ENCODE peak calls at places on chromosomes 5 and 9, in five cellular contexts. K is A549, O is upper lobe of left lung, I is breast epithelium, N is IMR-90. R is an unnamed sample.

GRCh38 chr9:137486141-137486490 is 27.0 kb upstream of the NSMF start:
- DNase-seq in K (no peak), O (peak), I (no peak), N (no peak), R (no peak)

GRCh38 chr9:13013976-13014375 is 239.2 kb downstream of the LURAP1L start:
- DNase-seq in K (no peak), O (no peak), I (no peak), N (peak), R (no peak)

GRCh38 chr9:38417003-38417965 is 7.0 kb downstream of the IGFBPL1 start:
- DNase-seq in K (peak), O (no peak), I (no peak), N (no peak), R (peak)

GRCh38 chr5:98581416-98581999 is 192.0 kb upstream of the RGMB start:
- DNase-seq in K (no peak), O (no peak), I (no peak), N (peak), R (no peak)

GRCh38 chr9:34559616-34560546 is 29.6 kb downstream of the CNTFR start:
- DNase-seq in K (peak), O (peak), I (no peak), N (peak), R (no peak)

GRCh38 chr5:27497491-27497890 is 459.1 kb upstream of the CDH9 start:
- DNase-seq in K (no peak), O (no peak), I (no peak), N (no peak), R (no peak)

GRCh38 chr5:103487822-103488493 is 74.6 kb downstream of the NUDT12 start:
- DNase-seq in K (no peak), O (no peak), I (no peak), N (no peak), R (no peak)

GRCh38 chr9:129456549-129457324 is 164.2 kb downstream of the C9orf50 start:
- DNase-seq in K (no peak), O (no peak), I (no peak), N (no peak), R (no peak)

GRCh38 chr5:141412853-141413539 is at the start of gene PCDHGA10:
- DNase-seq in K (no peak), O (peak), I (no peak), N (peak), R (no peak)

DNA sequence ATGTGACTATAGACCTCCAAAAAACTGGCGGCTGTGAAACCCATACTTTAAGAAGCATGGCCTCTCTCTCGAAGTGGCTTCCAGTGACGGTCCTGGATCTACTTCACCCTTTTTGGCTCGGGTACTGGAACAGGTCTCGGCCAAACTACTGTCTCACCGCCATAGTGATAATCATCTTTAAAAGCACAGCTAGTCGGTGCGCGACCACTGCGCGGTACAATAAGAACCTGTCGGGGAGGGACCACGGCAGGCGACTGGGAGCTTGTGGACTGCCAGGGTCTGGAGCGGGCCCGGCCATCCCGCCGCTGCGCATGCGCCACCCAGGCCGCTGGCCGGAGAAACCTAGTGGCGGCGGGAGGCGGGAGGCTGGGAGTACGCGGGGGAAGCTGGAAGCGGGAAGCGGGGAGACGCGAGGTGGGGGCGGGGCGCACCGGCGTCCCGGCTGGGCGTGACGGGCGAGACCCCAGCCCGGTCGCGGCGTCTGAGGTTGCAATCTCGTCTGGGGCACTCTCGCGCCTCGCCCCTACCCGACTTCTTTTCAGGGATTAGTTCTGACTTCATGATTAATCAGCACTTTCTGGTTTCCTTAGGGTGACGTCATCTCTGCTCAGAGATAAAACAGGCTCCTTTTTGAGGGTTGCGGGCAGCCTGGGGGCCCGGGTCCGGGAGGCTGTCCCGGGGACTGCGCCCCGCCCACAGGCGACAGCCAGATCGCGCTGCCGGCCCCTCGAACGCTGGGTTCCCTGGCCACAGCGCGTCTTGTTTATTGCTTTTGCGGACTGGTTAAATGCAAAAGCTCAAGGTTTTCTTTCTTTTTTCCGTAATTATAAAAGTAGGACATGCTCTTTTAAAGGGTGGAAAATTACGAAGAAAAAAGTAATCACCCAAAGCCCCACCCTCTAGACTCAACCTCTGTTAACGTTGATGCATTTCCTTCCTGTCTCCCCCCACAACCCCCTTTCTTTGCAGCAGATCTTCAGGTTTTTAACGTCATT is 266.8 kb downstream of the CWC27 start:
- DNase-seq in K (peak), O (peak), I (peak), N (peak), R (peak)
- TF ChIP-seq POLR2A in K (peak), O (peak), I (peak), N (peak), R (peak)

GRCh38 chr9:119961774-119962408 is 592.7 kb upstream of the BRINP1 start:
- DNase-seq in K (peak), O (peak), I (no peak), N (peak), R (no peak)

GRCh38 chr9:119959846-119960545 is 590.8 kb upstream of the BRINP1 start:
- DNase-seq in K (no peak), O (no peak), I (no peak), N (no peak), R (no peak)

GRCh38 chr9:119967867-119968535 is 598.8 kb upstream of the BRINP1 start:
- DNase-seq in K (no peak), O (no peak), I (no peak), N (no peak), R (no peak)

GRCh38 chr9:119963798-119964372 is 594.6 kb upstream of the BRINP1 start:
- DNase-seq in K (peak), O (peak), I (no peak), N (peak), R (no peak)

GRCh38 chr9:119963258-119963797 is 594.1 kb upstream of the BRINP1 start:
- DNase-seq in K (peak), O (no peak), I (no peak), N (peak), R (no peak)
- H3K27ac ChIP-seq in K (peak), O (peak), I (peak), N (peak), R (no peak)

GRCh38 chr9:18250051-18250450 is 223.9 kb upstream of the ADAMTSL1 start:
- DNase-seq in K (no peak), O (no peak), I (no peak), N (no peak), R (no peak)

GRCh38 chr9:18240213-18240612 is 233.7 kb upstream of the ADAMTSL1 start:
- DNase-seq in K (no peak), O (no peak), I (no peak), N (no peak), R (no peak)

GRCh38 chr9:18245911-18246310 is 228.0 kb upstream of the ADAMTSL1 start:
- DNase-seq in K (no peak), O (no peak), I (no peak), N (peak), R (no peak)
- TF ChIP-seq CTCF in K (no peak), O (no peak), I (no peak), N (peak), R (no peak)

DNA sequence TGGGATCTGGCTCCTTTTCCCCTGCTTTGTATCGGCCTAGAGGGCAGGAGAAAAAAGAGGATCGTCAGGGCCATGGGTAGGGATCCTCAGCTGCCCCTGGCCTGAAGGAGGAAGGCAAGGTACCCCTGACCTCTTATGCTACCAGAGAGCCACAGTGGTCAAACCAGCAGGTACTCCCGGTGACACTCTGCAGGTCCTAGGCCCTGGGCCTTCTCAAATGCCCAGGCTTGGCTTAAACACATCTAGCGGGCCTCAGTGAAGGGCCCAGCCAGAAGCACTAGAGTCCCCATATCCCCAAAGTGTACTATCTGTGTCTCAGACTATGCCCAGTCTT is 3.5 kb downstream of the IRF1 start:
- DNase-seq in K (no peak), O (no peak), I (peak), N (no peak), R (peak)
- TF ChIP-seq POLR2A in K (no peak), O (no peak), I (no peak), N (no peak), R (no peak)

R was measured in sigmoid colon.